ENCODE peak calls at places on chromosomes 13 and 19, in ten cellular contexts. W is GM06990; Z is frontal cortex; U is kidney glomerular epithelial cell; S is neuronal stem cell; Y is activated CD8-positive, alpha-beta T cell treated with anti-CD3 and anti-CD28 coated beads for 36 hours; F is NCI-H1092 treated with DMSO at 0.1 percent for 48 hours; K is stimulated activated CD8-positive, alpha-beta memory T cell treated with anti-CD3 and anti-CD28 coated beads, Interleukin-4, amount 100 ng/mL, for 1 hour; B is activated naive CD4-positive, alpha-beta T cell treated with anti-CD3 and anti-CD28 coated beads, Interleukin-2, amount 10 ng/mL, durations not matched to agents 7 days and 5 days; N is central memory CD8-positive, alpha-beta T cell. C is an unnamed sample.

GRCh38 chr13:97194473-97194872 is 27.7 kb upstream of the MBNL2 start:
- DNase-seq in W (no peak), Z (no peak), U (peak), S (no peak), Y (no peak), F (no peak), K (no peak), B (no peak), N (no peak), C (no peak)

GRCh38 chr19:2982983-2983350 is 5.6 kb downstream of the TLE6 start:
- DNase-seq in W (no peak), Z (peak), U (no peak), S (no peak), Y (no peak), F (peak), K (no peak), B (no peak), N (no peak), C (peak)

GRCh38 chr13:40109324-40109958 is 454.0 kb downstream of the COG6 start:
- DNase-seq in W (no peak), Z (no peak), U (peak), S (no peak), Y (no peak), F (no peak), K (no peak), B (no peak), N (no peak), C (no peak)

GRCh38 chr13:98466634-98467236 is 110.2 kb downstream of the STK24 start:
- DNase-seq in W (no peak), Z (no peak), U (no peak), S (no peak), Y (peak), F (peak), K (no peak), B (peak), N (no peak), C (no peak)

GRCh38 chr19:48095637-48096175 is 14.9 kb downstream of the PLA2G4C start:
- DNase-seq in W (no peak), Z (no peak), U (no peak), S (no peak), Y (no peak), F (no peak), K (no peak), B (no peak), N (no peak), C (no peak)

GRCh38 chr13:89678722-89679121 is 1668.8 kb upstream of the MIR17HG start:
- DNase-seq in W (no peak), Z (no peak), U (no peak), S (no peak), Y (no peak), F (no peak), K (no peak), B (no peak), N (no peak), C (no peak)

GRCh38 chr13:98239156-98240076 is 62.3 kb upstream of the RNF113B start:
- DNase-seq in W (no peak), Z (no peak), U (no peak), S (no peak), Y (no peak), F (peak), K (no peak), B (no peak), N (no peak), C (no peak)

GRCh38 chr13:59157181-59157580 is 1006.5 kb downstream of the DIAPH3 start:
- DNase-seq in W (no peak), Z (no peak), U (no peak), S (no peak), Y (no peak), F (no peak), K (no peak), B (no peak), N (no peak), C (no peak)

GRCh38 chr19:40735003-40735771 is 15.1 kb downstream of the ACTMAP start:
- DNase-seq in W (no peak), Z (no peak), U (no peak), S (no peak), Y (no peak), F (no peak), K (no peak), B (no peak), N (no peak), C (no peak)

GRCh38 chr13:106550570-106551135 is 15.2 kb upstream of the EFNB2 start:
- DNase-seq in W (no peak), Z (no peak), U (no peak), S (no peak), Y (no peak), F (no peak), K (no peak), B (no peak), N (no peak), C (no peak)

GRCh38 chr19:48741222-48741999 is 1.0 kb upstream of the RASIP1 start:
- DNase-seq in W (peak), Z (no peak), U (no peak), S (no peak), Y (peak), F (no peak), K (no peak), B (peak), N (no peak), C (no peak)

GRCh38 chr13:109628251-109628699 is 158.1 kb downstream of the IRS2 start:
- DNase-seq in W (no peak), Z (no peak), U (no peak), S (no peak), Y (no peak), F (no peak), K (no peak), B (no peak), N (no peak), C (no peak)

GRCh38 chr19:39946532-39946931 is 12.1 kb upstream of the FCGBP start:
- DNase-seq in W (no peak), Z (no peak), U (peak), S (no peak), Y (no peak), F (no peak), K (no peak), B (no peak), N (no peak), C (no peak)

GRCh38 chr13:19864339-19865309 is 1.2 kb upstream of the ZMYM5 start:
- DNase-seq in W (no peak), Z (peak), U (peak), S (peak), Y (peak), F (peak), K (peak), B (peak), N (peak), C (peak)

GRCh38 chr19:44718441-44719261 is 19.7 kb downstream of the CEACAM16 start:
- DNase-seq in W (no peak), Z (no peak), U (peak), S (peak), Y (no peak), F (peak), K (no peak), B (no peak), N (no peak), C (no peak)

GRCh38 chr19:54708781-54709180 is 15.5 kb upstream of the KIR3DL3 start:
- DNase-seq in W (no peak), Z (no peak), U (no peak), S (no peak), Y (no peak), F (peak), K (no peak), B (no peak), N (no peak), C (no peak)

GRCh38 chr19:50415661-50416033 is 3.1 kb upstream of the SPIB start:
- DNase-seq in W (peak), Z (no peak), U (no peak), S (no peak), Y (no peak), F (no peak), K (no peak), B (no peak), N (peak), C (no peak)

GRCh38 chr19:42143341-42144234 is 11.3 kb upstream of the POU2F2 start:
- DNase-seq in W (no peak), Z (no peak), U (peak), S (peak), Y (no peak), F (no peak), K (no peak), B (peak), N (no peak), C (no peak)

GRCh38 chr19:42407816-42408175 is 17.7 kb upstream of the CNFN start:
- DNase-seq in W (no peak), Z (no peak), U (no peak), S (no peak), Y (no peak), F (no peak), K (no peak), B (no peak), N (no peak), C (no peak)

GRCh38 chr19:33673258-33673875 is 51.6 kb downstream of the CHST8 start:
- DNase-seq in W (no peak), Z (no peak), U (no peak), S (no peak), Y (no peak), F (no peak), K (no peak), B (no peak), N (no peak), C (no peak)

GRCh38 chr13:52001120-52001731 is 10.0 kb downstream of the ATP7B start:
- DNase-seq in W (no peak), Z (peak), U (peak), S (no peak), Y (no peak), F (peak), K (no peak), B (no peak), N (no peak), C (no peak)

GRCh38 chr13:91203430-91203829 is 144.1 kb upstream of the MIR17HG start:
- DNase-seq in W (no peak), Z (no peak), U (no peak), S (no peak), Y (no peak), F (peak), K (no peak), B (no peak), N (no peak), C (no peak)

GRCh38 chr13:104297075-104297474 is 1230.9 kb upstream of the SLC10A2 start:
- DNase-seq in W (no peak), Z (no peak), U (no peak), S (no peak), Y (no peak), F (no peak), K (no peak), B (no peak), N (no peak), C (no peak)

GRCh38 chr13:113840541-113841354 is 23.1 kb downstream of the GAS6 start:
- DNase-seq in W (no peak), Z (peak), U (no peak), S (no peak), Y (no peak), F (no peak), K (no peak), B (no peak), N (no peak), C (no peak)

GRCh38 chr19:15529774-15530372 is 21.5 kb downstream of the CYP4F22 start:
- DNase-seq in W (no peak), Z (no peak), U (no peak), S (no peak), Y (no peak), F (no peak), K (no peak), B (no peak), N (no peak), C (no peak)

GRCh38 chr13:19860884-19861655 is 2.4 kb downstream of the ZMYM5 start:
- DNase-seq in W (no peak), Z (no peak), U (peak), S (peak), Y (peak), F (no peak), K (no peak), B (peak), N (no peak), C (no peak)

GRCh38 chr13:84645196-84646071 is 763.2 kb upstream of the SLITRK1 start:
- DNase-seq in W (no peak), Z (no peak), U (no peak), S (no peak), Y (no peak), F (no peak), K (no peak), B (no peak), N (no peak), C (no peak)

GRCh38 chr19:47697863-47698609 is 15.2 kb upstream of the EHD2 start:
- DNase-seq in W (peak), Z (peak), U (peak), S (peak), Y (peak), F (peak), K (no peak), B (peak), N (peak), C (peak)

GRCh38 chr19:49560358-49560900 is 19.9 kb downstream of the NOSIP start:
- DNase-seq in W (no peak), Z (no peak), U (no peak), S (no peak), Y (peak), F (no peak), K (no peak), B (peak), N (no peak), C (no peak)

GRCh38 chr19:2014731-2015610 is 543 bp downstream of the BTBD2 start:
- DNase-seq in W (no peak), Z (no peak), U (no peak), S (peak), Y (peak), F (no peak), K (no peak), B (peak), N (no peak), C (no peak)

GRCh38 chr19:7333198-7334118 is 15.3 kb upstream of the ARHGEF18 start:
- DNase-seq in W (peak), Z (no peak), U (no peak), S (no peak), Y (no peak), F (no peak), K (no peak), B (no peak), N (no peak), C (no peak)

GRCh38 chr13:113443991-113444390 is 9.3 kb downstream of the ADPRHL1 start:
- DNase-seq in W (no peak), Z (no peak), U (no peak), S (no peak), Y (no peak), F (no peak), K (no peak), B (no peak), N (no peak), C (no peak)